ENCODE peak calls at places on chromosomes 12 and 14, in four cellular contexts. E is fibroblast of lung, Z is GM23338, A is SK-N-SH. Q is an unnamed sample.

GRCh38 chr14:21558703-21559063 is 21.2 kb downstream of the OR10G3 start:
- DNase-seq in E (no peak), Z (peak), A (no peak), Q (no peak)

GRCh38 chr12:93134893-93135285 is 205.8 kb upstream of the EEA1 start:
- DNase-seq in E (no peak), Z (no peak), A (no peak), Q (peak)

GRCh38 chr12:69490920-69491643 is 20.9 kb downstream of the FRS2 start:
- DNase-seq in E (no peak), Z (no peak), A (no peak), Q (no peak)

GRCh38 chr12:87311206-87311605 is 718.0 kb downstream of the C12orf50 start:
- DNase-seq in E (peak), Z (no peak), A (no peak), Q (no peak)

GRCh38 chr14:89368490-89369477 is 48.2 kb downstream of the FOXN3 start:
- DNase-seq in E (no peak), Z (no peak), A (no peak), Q (peak)

GRCh38 chr12:54585243-54585642 is 3.2 kb downstream of the PPP1R1A start:
- DNase-seq in E (no peak), Z (no peak), A (no peak), Q (no peak)

GRCh38 chr12:112938751-112939150 is 477 bp downstream of the OAS3 start:
- DNase-seq in E (no peak), Z (no peak), A (no peak), Q (no peak)

GRCh38 chr14:65373011-65373670 is 39.4 kb upstream of the FUT8 start:
- DNase-seq in E (no peak), Z (peak), A (no peak), Q (no peak)

GRCh38 chr12:6620137-6620884 is 13.1 kb upstream of the CHD4 start:
- DNase-seq in E (peak), Z (peak), A (peak), Q (peak)

DNA sequence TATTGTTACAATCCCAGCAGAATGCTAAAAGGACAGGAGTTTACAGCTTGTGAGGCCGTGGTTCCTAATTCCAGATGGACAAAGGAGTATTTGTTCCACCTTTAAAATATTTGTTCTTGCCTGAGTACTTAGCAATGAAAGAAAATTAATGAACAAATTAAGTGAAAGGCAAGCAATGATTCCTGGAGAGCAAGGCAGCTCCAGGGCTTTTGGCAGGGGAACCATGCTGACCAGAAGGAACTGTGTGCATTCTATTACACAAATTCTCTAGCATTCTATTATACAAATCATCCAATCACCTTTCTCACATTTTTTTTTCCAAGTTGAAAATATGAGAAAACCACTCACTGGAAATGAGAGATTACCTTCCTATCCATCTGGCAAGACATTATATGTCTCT is 1.8 kb upstream of the BMAL2 start:
- DNase-seq in E (peak), Z (no peak), A (no peak), Q (no peak)
- TF ChIP-seq CTCF in E (no peak), Z (no peak), A (no peak), Q (no peak)

GRCh38 chr14:76937181-76938091 is 91.1 kb downstream of the IRF2BPL start:
- DNase-seq in E (peak), Z (peak), A (peak), Q (peak)

GRCh38 chr14:76941544-76942287 is 86.8 kb downstream of the IRF2BPL start:
- DNase-seq in E (no peak), Z (no peak), A (no peak), Q (no peak)

GRCh38 chr14:76938092-76938500 is 90.4 kb downstream of the IRF2BPL start:
- DNase-seq in E (peak), Z (no peak), A (no peak), Q (no peak)

GRCh38 chr14:76940057-76940456 is 88.5 kb downstream of the IRF2BPL start:
- DNase-seq in E (no peak), Z (no peak), A (no peak), Q (no peak)

GRCh38 chr14:76939015-76939742 is 89.3 kb downstream of the IRF2BPL start:
- DNase-seq in E (no peak), Z (no peak), A (no peak), Q (no peak)
- H2AFZ ChIP-seq in E (no peak), Z (peak), A (no peak), Q (no peak)

GRCh38 chr12:122293081-122293480 is 26.8 kb upstream of the VPS33A start:
- DNase-seq in E (no peak), Z (no peak), A (no peak), Q (no peak)
- H3K4me2 ChIP-seq in E (no peak), Z (no peak), A (no peak), Q (no peak)

GRCh38 chr12:118064608-118065007 is 3.6 kb upstream of the WSB2 start:
- DNase-seq in E (no peak), Z (peak), A (peak), Q (no peak)
- TF ChIP-seq CTCF in E (no peak), Z (no peak), A (no peak), Q (peak)

DNA sequence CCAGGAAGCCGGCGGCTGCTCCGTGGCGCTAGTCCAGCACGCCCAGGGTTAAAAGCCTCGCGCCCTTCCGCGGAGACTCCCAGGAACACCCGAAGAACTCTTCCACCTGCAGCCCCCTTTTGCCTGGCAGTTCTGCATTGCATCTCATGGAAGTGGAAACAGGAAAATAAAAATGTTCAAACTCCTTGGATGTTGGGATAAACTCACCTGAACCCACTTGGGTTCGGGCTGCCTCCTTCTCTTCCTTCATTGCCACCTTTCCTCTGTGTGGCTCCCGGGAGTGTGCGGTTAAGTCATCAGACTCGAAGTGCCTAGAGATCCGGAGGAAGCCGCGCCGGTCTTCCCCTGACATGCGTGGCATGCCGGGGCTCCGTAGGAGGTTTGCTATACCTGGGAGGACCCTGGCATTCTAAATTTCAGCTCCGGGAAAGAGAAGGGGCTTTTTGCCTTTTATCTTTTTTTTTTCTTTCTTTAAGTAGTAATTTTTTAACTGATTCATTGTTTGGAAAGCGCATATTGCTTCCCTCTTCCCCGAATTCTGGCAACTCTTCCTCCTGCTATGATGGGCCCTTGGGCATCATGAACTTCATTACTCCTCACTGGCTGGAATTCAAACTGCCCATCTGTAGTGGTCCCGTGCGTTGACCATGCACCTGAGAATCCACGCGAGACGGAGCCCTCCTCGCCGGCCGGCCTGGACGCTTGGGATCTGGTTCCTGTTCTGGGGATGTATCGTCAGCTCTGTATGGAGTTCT is 931.5 kb downstream of the DIO2 start:
- DNase-seq in E (peak), Z (peak), A (peak), Q (peak)
- H2AFZ ChIP-seq in E (no peak), Z (peak), A (peak), Q (peak)

DNA sequence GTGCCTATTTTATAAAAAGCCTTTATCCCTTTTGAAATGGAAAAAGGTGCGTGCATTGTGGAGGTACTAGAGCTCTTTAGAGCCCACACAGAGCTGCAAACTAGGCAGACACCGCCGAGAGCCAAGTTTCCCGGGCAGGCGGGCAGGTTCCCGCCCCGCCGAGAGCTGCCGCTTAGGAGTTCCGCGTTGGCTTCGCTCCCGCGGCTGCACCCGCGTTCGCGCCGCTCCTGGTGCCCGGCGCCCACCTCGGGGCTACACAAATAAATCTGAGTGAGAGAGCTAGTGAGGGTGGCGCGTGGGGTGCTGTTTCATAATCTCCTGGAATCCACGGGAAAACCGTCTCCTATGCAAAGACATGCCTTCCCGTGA is 715 bp downstream of the KITLG start:
- DNase-seq in E (peak), Z (no peak), A (peak), Q (peak)
- H3K4me2 ChIP-seq in E (peak), Z (peak), A (peak), Q (peak)

DNA sequence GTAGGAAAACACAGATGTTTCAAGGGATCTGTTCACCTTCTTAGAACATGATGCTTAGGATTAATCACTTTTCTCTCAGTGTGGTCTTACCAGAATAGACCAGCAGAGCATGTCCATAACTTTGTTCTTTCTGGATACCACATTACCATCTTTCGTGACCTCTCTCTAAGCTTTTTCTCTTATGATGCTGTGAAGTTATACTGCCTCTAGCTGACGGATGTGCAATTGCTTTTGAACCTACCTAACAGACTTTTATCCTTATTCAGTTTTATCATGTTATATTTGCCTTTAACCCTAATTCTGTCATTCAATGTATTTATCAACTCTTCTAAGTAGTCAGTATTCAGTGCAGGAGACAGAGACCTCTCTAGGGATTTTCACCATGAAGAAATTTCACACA is 246.7 kb downstream of the DACT1 start:
- DNase-seq in E (no peak), Z (peak), A (no peak), Q (no peak)
- TF ChIP-seq CTCF in E (no peak), Z (peak), A (peak), Q (no peak)

DNA sequence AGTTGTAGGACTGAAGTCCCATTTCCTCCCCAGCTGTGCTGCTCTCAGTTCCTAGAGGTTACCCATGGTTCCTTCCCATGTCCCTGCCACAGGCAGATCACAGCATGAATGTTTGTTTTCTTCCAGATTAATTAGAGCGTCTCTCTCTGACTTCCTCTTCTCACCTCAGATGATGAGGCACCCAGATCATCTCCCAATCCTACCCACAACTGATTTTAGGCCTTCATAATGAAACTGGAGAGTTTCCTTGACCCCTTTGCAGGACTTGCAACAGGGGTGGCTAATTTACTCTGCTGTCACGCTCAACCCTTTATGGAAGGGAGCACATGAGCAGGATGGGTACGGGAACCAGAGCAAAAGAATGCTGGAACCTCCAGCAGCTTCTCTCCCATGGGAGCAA is 32.1 kb upstream of the TXNRD1 start:
- DNase-seq in E (no peak), Z (no peak), A (no peak), Q (no peak)
- H2AFZ ChIP-seq in E (no peak), Z (no peak), A (no peak), Q (no peak)